ENCODE peak calls at places on chromosomes 11 and 22, in five cellular contexts. J is CD4-positive, CD25-positive, alpha-beta regulatory T cell; R is brain microvascular endothelial cell; Z is NCI-H446; B is hippocampal formation. O is an unnamed sample.
A peak's percentile ranks its signal among the peaks of the same experiment; 100 is the strongest.

GRCh38 chr11:12090761-12091261 is 19.6 kb upstream of the MICAL2 start:
- DNase-seq in Z (no peak), R (no peak), J (no peak), B (no peak), O (peak; percentile 46)

GRCh38 chr22:23121026-23121823 is 20.6 kb downstream of the RSPH14 start:
- DNase-seq in Z (no peak), R (no peak), B (no peak), J (no peak), O (no peak)

GRCh38 chr11:128342511-128343133 is 244.7 kb downstream of the ETS1 start:
- DNase-seq in Z (no peak), J (no peak), B (no peak), R (peak; percentile 79), O (peak; percentile 27)

GRCh38 chr11:35058318-35058717 is 80.7 kb upstream of the CD44 start:
- DNase-seq in B (no peak), R (no peak), J (no peak), Z (no peak), O (no peak)

GRCh38 chr11:12024314-12024926 is 16.0 kb upstream of the DKK3 start:
- DNase-seq in J (no peak), R (no peak), Z (no peak), B (no peak), O (no peak)

GRCh38 chr11:43542734-43543133 is 137.8 kb upstream of the HSD17B12 start:
- DNase-seq in Z (no peak), R (no peak), J (no peak), B (no peak), O (no peak)

GRCh38 chr22:46547883-46548244 is 10.4 kb upstream of the CELSR1 start:
- DNase-seq in R (peak; percentile 81), B (no peak), Z (no peak), J (no peak), O (no peak)

GRCh38 chr11:118304227-118304808 is at the start of gene CD3E:
- DNase-seq in J (no peak), Z (no peak), B (no peak), R (no peak), O (no peak)

GRCh38 chr11:102810943-102811528 is 13.1 kb upstream of the MMP1 start:
- DNase-seq in Z (peak; percentile 27), J (no peak), B (no peak), R (peak; percentile 18), O (peak; percentile 12)

GRCh38 chr11:134069426-134069921 is 602 bp downstream of the JAM3 start:
- DNase-seq in Z (peak; percentile 40), B (peak; percentile 35), R (peak; percentile 9), J (no peak), O (no peak)

GRCh38 chr22:19407649-19408606 is 23.6 kb downstream of the HIRA start:
- DNase-seq in R (no peak), Z (no peak), J (no peak), B (no peak), O (no peak)

GRCh38 chr11:106461148-106461547 is 383.7 kb downstream of the AASDHPPT start:
- DNase-seq in J (no peak), R (no peak), B (no peak), Z (no peak), O (no peak)

GRCh38 chr11:131951146-131951545 is 580.7 kb downstream of the NTM start:
- DNase-seq in Z (no peak), R (no peak), J (no peak), B (no peak), O (no peak)

GRCh38 chr11:41786087-41786486 is 326.6 kb upstream of the LRRC4C start:
- DNase-seq in J (no peak), B (no peak), Z (no peak), R (no peak), O (no peak)

GRCh38 chr22:19056951-19057401 is 65.2 kb downstream of the DGCR2 start:
- DNase-seq in J (no peak), R (no peak), Z (no peak), B (no peak), O (no peak)

GRCh38 chr11:70838198-70838597 is 414.2 kb downstream of the SHANK2 start:
- DNase-seq in J (no peak), B (no peak), Z (no peak), R (no peak), O (no peak)

GRCh38 chr22:30537083-30537731 is 9.3 kb downstream of the SEC14L6 start:
- DNase-seq in R (no peak), J (no peak), Z (no peak), B (no peak), O (no peak)

GRCh38 chr11:78224906-78225420 is 36.2 kb downstream of the USP35 start:
- DNase-seq in Z (no peak), R (no peak), B (no peak), J (no peak), O (no peak)

GRCh38 chr22:46561435-46561905 is 24.1 kb upstream of the CELSR1 start:
- DNase-seq in B (no peak), J (no peak), Z (peak; percentile 60), R (no peak), O (peak; percentile 50)

GRCh38 chr22:45680932-45681700 is 9.5 kb downstream of the ATXN10 start:
- DNase-seq in J (no peak), B (no peak), R (peak; percentile 47), Z (no peak), O (peak; percentile 42)

GRCh38 chr11:2721163-2721935 is 21.6 kb upstream of the KCNQ1OT1 start:
- DNase-seq in J (no peak), Z (no peak), R (no peak), B (no peak), O (no peak)

GRCh38 chr11:89491141-89491690 is at the start of gene NOX4:
- DNase-seq in Z (no peak), J (no peak), B (peak; percentile 11), R (peak; percentile 42), O (no peak)

GRCh38 chr11:120337133-120337895 is 1.1 kb downstream of the ARHGEF12 start:
- DNase-seq in Z (peak; percentile 49), R (no peak), B (no peak), J (no peak), O (no peak)

GRCh38 chr11:112989198-112989597 is 28.0 kb downstream of the NCAM1 start:
- DNase-seq in J (no peak), B (no peak), R (no peak), Z (no peak), O (no peak)

GRCh38 chr11:117296881-117297280 is 5.7 kb downstream of the BACE1-AS start:
- DNase-seq in R (no peak), J (no peak), Z (no peak), B (no peak), O (no peak)

GRCh38 chr22:24367841-24368240 is 59.6 kb upstream of the ADORA2A start:
- DNase-seq in Z (no peak), R (no peak), J (no peak), B (no peak), O (no peak)

GRCh38 chr11:79013509-79013908 is 427.3 kb downstream of the TENM4 start:
- DNase-seq in Z (no peak), R (no peak), J (no peak), B (no peak), O (no peak)

GRCh38 chr11:76802151-76802550 is 19.0 kb downstream of the TSKU start:
- DNase-seq in R (no peak), Z (no peak), J (no peak), B (no peak), O (no peak)